ENCODE peak calls at places on chromosome 16, in eight cellular contexts. W, R, B, V, T, F, M and C are unnamed samples.

GRCh38 chr16:9092282-9092962 is 978 bp downstream of the HAPSTR1 start:
- DNase-seq in W (no peak), R (no peak), B (peak), V (peak), T (no peak), F (peak), M (no peak), C (no peak)

GRCh38 chr16:75301804-75302203 is 50.4 kb upstream of the BCAR1 start:
- DNase-seq in W (no peak), R (no peak), B (no peak), V (no peak), T (no peak), F (no peak), M (no peak), C (no peak)

GRCh38 chr16:10990378-10990777 is 46.0 kb downstream of the CLEC16A start:
- DNase-seq in W (no peak), R (no peak), B (no peak), V (no peak), T (no peak), F (no peak), M (no peak), C (no peak)

GRCh38 chr16:86901483-86901882 is 323.1 kb downstream of the FOXL1 start:
- DNase-seq in W (no peak), R (peak), B (peak), V (no peak), T (no peak), F (no peak), M (peak), C (no peak)

GRCh38 chr16:73778872-73779271 is 517.7 kb upstream of the PSMD7 start:
- DNase-seq in W (no peak), R (no peak), B (no peak), V (no peak), T (no peak), F (no peak), M (no peak), C (no peak)

GRCh38 chr16:65235339-65236177 is 113.7 kb upstream of the CDH11 start:
- DNase-seq in W (peak), R (no peak), B (no peak), V (no peak), T (no peak), F (no peak), M (no peak), C (no peak)

GRCh38 chr16:31474173-31474714 is 2.3 kb downstream of the TGFB1I1 start:
- DNase-seq in W (no peak), R (peak), B (no peak), V (no peak), T (peak), F (no peak), M (no peak), C (no peak)

GRCh38 chr16:52562770-52563169 is 15.8 kb upstream of the TOX3 start:
- DNase-seq in W (no peak), R (no peak), B (no peak), V (no peak), T (no peak), F (no peak), M (no peak), C (no peak)

GRCh38 chr16:82801361-82801760 is 174.6 kb downstream of the CDH13 start:
- DNase-seq in W (no peak), R (no peak), B (no peak), V (no peak), T (no peak), F (no peak), M (no peak), C (no peak)

GRCh38 chr16:49602201-49603041 is 228.8 kb downstream of the C16orf78 start:
- DNase-seq in W (no peak), R (no peak), B (no peak), V (no peak), T (no peak), F (no peak), M (no peak), C (peak)

GRCh38 chr16:86983621-86984020 is 333.6 kb downstream of the C16orf95 start:
- DNase-seq in W (no peak), R (no peak), B (no peak), V (no peak), T (no peak), F (no peak), M (no peak), C (no peak)

GRCh38 chr16:81797443-81797842 is 18.4 kb downstream of the PLCG2 start:
- DNase-seq in W (no peak), R (no peak), B (peak), V (no peak), T (no peak), F (no peak), M (no peak), C (no peak)

GRCh38 chr16:78763821-78764440 is 664.5 kb downstream of the WWOX start:
- DNase-seq in W (no peak), R (no peak), B (no peak), V (no peak), T (no peak), F (no peak), M (no peak), C (no peak)

GRCh38 chr16:31216552-31217530 is at the start of gene PYDC1:
- DNase-seq in W (no peak), R (no peak), B (no peak), V (no peak), T (no peak), F (no peak), M (no peak), C (no peak)

GRCh38 chr16:88077328-88078108 is 126.3 kb downstream of the BANP start:
- DNase-seq in W (no peak), R (no peak), B (no peak), V (no peak), T (no peak), F (no peak), M (no peak), C (no peak)
- H3K4me3 ChIP-seq in W (no peak), R (no peak), B (no peak), V (no peak), T (no peak), F (no peak), M (no peak), C (no peak)

DNA sequence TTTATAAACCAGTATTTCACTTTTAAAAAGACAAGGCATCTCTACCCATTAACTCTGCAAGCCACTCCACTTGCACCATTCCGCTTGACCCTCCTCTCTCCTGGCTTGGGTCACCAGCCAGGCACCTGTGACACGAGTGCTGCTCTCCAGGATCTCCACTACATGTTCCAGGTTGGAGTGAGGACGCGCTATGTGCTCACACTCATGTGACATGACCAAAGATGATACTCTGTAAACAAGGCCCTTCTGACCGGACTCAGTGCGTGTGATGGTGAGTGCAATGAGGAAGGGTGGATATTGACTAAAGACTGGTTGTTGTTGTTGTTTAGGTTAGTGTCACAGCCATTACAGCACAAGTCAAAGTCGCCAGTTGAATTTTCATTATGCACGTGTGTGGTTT is 192.7 kb downstream of the MRTFB start:
- DNase-seq in W (no peak), R (no peak), B (no peak), V (no peak), T (no peak), F (no peak), M (no peak), C (no peak)
- H3K4me3 ChIP-seq in W (no peak), R (no peak), B (no peak), V (no peak), T (no peak), F (no peak), M (no peak), C (no peak)

GRCh38 chr16:47375423-47375822 is 85.4 kb downstream of the ITFG1 start:
- DNase-seq in W (no peak), R (no peak), B (no peak), V (no peak), T (no peak), F (no peak), M (no peak), C (no peak)

GRCh38 chr16:47371615-47372014 is 89.2 kb downstream of the ITFG1 start:
- DNase-seq in W (no peak), R (no peak), B (no peak), V (no peak), T (no peak), F (no peak), M (no peak), C (no peak)

GRCh38 chr16:47374629-47375028 is 86.2 kb downstream of the ITFG1 start:
- DNase-seq in W (no peak), R (no peak), B (no peak), V (no peak), T (peak), F (no peak), M (no peak), C (no peak)

GRCh38 chr16:47366228-47366627 is 94.6 kb downstream of the ITFG1 start:
- DNase-seq in W (no peak), R (no peak), B (no peak), V (no peak), T (no peak), F (no peak), M (no peak), C (no peak)

GRCh38 chr16:47370536-47370935 is 90.3 kb downstream of the ITFG1 start:
- DNase-seq in W (no peak), R (no peak), B (no peak), V (no peak), T (no peak), F (no peak), M (no peak), C (no peak)
- H3K4me3 ChIP-seq in W (no peak), R (no peak), B (no peak), V (no peak), T (no peak), F (no peak), M (no peak), C (no peak)

GRCh38 chr16:722835-723633 is 2.1 kb downstream of the ANTKMT start:
- DNase-seq in W (no peak), R (no peak), B (no peak), V (no peak), T (no peak), F (no peak), M (no peak), C (no peak)
- H3K4me3 ChIP-seq in W (no peak), R (no peak), B (no peak), V (no peak), T (no peak), F (no peak), M (no peak), C (no peak)

DNA sequence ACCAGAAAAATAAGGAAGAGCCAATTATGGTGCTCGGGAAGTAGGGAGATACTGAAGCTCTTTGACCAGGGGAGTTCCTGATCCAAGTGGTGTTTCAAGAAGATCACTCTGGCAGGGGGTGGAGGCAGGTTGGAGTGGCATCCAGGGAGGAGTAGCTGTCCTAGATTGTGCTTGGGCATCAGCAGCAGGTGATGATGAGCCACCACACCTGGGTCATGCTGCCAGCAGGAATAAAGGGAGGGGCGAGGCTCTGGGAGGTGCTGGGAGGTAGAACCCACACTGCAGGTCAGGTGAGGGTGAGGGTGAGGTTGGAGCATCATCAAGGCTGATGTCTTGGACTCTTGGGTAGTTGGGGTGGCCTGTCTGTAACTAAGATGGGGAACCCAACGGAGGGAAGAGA is 35.4 kb upstream of the ADGRG1 start:
- DNase-seq in W (no peak), R (no peak), B (no peak), V (no peak), T (no peak), F (no peak), M (no peak), C (no peak)
- H3K4me3 ChIP-seq in W (no peak), R (no peak), B (no peak), V (no peak), T (no peak), F (no peak), M (no peak), C (no peak)

GRCh38 chr16:25854141-25854540 is 162.4 kb downstream of the HS3ST4 start:
- DNase-seq in W (no peak), R (no peak), B (no peak), V (no peak), T (no peak), F (no peak), M (no peak), C (no peak)

GRCh38 chr16:25855818-25856217 is 164.1 kb downstream of the HS3ST4 start:
- DNase-seq in W (no peak), R (no peak), B (no peak), V (no peak), T (no peak), F (no peak), M (no peak), C (no peak)

GRCh38 chr16:25859645-25860044 is 167.9 kb downstream of the HS3ST4 start:
- DNase-seq in W (no peak), R (no peak), B (no peak), V (no peak), T (no peak), F (no peak), M (no peak), C (no peak)

DNA sequence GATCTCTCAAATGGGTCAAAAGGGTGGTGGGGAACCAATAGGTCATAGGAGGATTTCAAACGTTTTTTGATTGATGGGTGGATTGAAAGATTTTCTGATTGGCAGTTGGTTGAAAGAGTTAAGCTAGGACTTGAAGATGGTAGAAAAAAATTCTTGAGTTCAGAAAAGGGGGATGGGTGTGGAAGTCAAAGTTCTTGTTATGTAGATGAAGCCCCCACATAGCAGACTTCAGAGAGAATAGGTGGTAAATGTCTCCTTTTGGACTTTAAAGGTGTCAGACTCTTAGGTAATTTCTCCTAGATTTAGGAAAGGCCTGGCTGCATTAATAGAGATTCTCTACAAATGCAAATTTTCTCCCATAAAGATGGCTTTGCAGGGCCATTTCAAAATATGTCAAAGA is 163.3 kb downstream of the HS3ST4 start:
- DNase-seq in W (no peak), R (no peak), B (no peak), V (no peak), T (no peak), F (no peak), M (no peak), C (no peak)
- H3K4me3 ChIP-seq in W (no peak), R (no peak), B (no peak), V (no peak), T (no peak), F (no peak), M (no peak), C (no peak)

GRCh38 chr16:80300456-80300855 is 240.3 kb upstream of the DYNLRB2 start:
- DNase-seq in W (no peak), R (no peak), B (no peak), V (peak), T (no peak), F (no peak), M (no peak), C (no peak)
- H3K4me3 ChIP-seq in W (no peak), R (no peak), B (no peak), V (no peak), T (no peak), F (no peak), M (no peak), C (no peak)

GRCh38 chr16:14306485-14307058 is 235.5 kb downstream of the MRTFB start:
- DNase-seq in W (no peak), R (no peak), B (no peak), V (no peak), T (no peak), F (no peak), M (no peak), C (no peak)
- H3K4me3 ChIP-seq in W (peak), R (no peak), B (no peak), V (no peak), T (no peak), F (no peak), M (peak), C (no peak)

GRCh38 chr16:4380131-4381063 is 8.7 kb downstream of the VASN start:
- DNase-seq in W (no peak), R (no peak), B (no peak), V (no peak), T (no peak), F (no peak), M (no peak), C (no peak)
- H3K4me3 ChIP-seq in W (no peak), R (no peak), B (no peak), V (no peak), T (no peak), F (no peak), M (no peak), C (no peak)

GRCh38 chr16:719815-720506 is 985 bp upstream of the ANTKMT start:
- DNase-seq in W (no peak), R (no peak), B (no peak), V (peak), T (no peak), F (no peak), M (peak), C (no peak)
- H3K4me3 ChIP-seq in W (peak), R (peak), B (peak), V (peak), T (peak), F (peak), M (peak), C (peak)